ENCODE peak calls at places on chromosomes 6 and 20, in eight cellular contexts. L is HT1080, S is uterus, J is PC-3, R is T-cell, P is fibroblast of the conjunctiva, U is left ventricle myocardium inferior, E is NCI-H345. X is an unnamed sample.

GRCh38 chr6:24004062-24004461 is 122.0 kb upstream of the NRSN1 start:
- DNase-seq in L (peak; percentile 1), S (no peak), J (peak; percentile 61), R (no peak), P (no peak), U (no peak), E (no peak), X (peak; percentile 24)

GRCh38 chr6:161305860-161306259 is 32.0 kb upstream of the AGPAT4 start:
- DNase-seq in L (no peak), S (no peak), J (no peak), R (no peak), P (no peak), U (no peak), E (no peak), X (no peak)

GRCh38 chr6:159126590-159126989 is 42.6 kb upstream of the FNDC1 start:
- DNase-seq in L (no peak), S (no peak), J (no peak), R (no peak), P (no peak), U (peak; percentile 73), E (no peak), X (no peak)

GRCh38 chr6:40668203-40668602 is 81.0 kb upstream of the LRFN2 start:
- DNase-seq in L (no peak), S (no peak), J (no peak), R (no peak), P (no peak), U (no peak), E (peak; percentile 35), X (no peak)

GRCh38 chr6:47455533-47456209 is 21.9 kb upstream of the CD2AP start:
- DNase-seq in L (peak; percentile 14), S (no peak), J (peak; percentile 93), R (no peak), P (no peak), U (no peak), E (peak; percentile 29), X (no peak)

GRCh38 chr20:51154708-51155690 is 132.1 kb upstream of the KCNG1 start:
- DNase-seq in L (no peak), S (no peak), J (no peak), R (no peak), P (no peak), U (no peak), E (no peak), X (no peak)

GRCh38 chr20:57053067-57053466 is 213.4 kb downstream of the BMP7 start:
- DNase-seq in L (no peak), S (no peak), J (no peak), R (no peak), P (no peak), U (no peak), E (no peak), X (no peak)

GRCh38 chr6:101276066-101276465 is 117.4 kb upstream of the GRIK2 start:
- DNase-seq in L (peak; percentile 11), S (no peak), J (no peak), R (no peak), P (no peak), U (no peak), E (no peak), X (no peak)

GRCh38 chr6:64665137-64665536 is 1029.5 kb downstream of the PHF3 start:
- DNase-seq in L (no peak), S (no peak), J (no peak), R (no peak), P (no peak), U (no peak), E (no peak), X (no peak)